ENCODE peak calls at places on chromosome 22, in nine cellular contexts. F is activated CD4-positive, alpha-beta T cell treated with anti-CD3 and anti-CD28 coated beads, Interleukin-2, amount 10 ng/mL, durations not matched to agents 7 days and 5 days; B is substantia nigra; W is epithelial cell of esophagus; Y is lung; G is EL; V is NCI-H2171 treated with DMSO at 0.1 percent for 48 hours; Z is Peyer's patch; H is effector CD4-positive, alpha-beta T cell. T is an unnamed sample.

GRCh38 chr22:45689195-45689594 is 17.6 kb downstream of the ATXN10 start:
- DNase-seq in F (no peak), B (no peak), W (no peak), Y (no peak), G (no peak), V (no peak), Z (no peak), H (no peak), T (no peak)

GRCh38 chr22:24106385-24107381 is 74.6 kb upstream of the SUSD2 start:
- DNase-seq in F (peak), B (no peak), W (no peak), Y (no peak), G (no peak), V (no peak), Z (no peak), H (peak), T (no peak)

GRCh38 chr22:41603873-41604332 is 14.3 kb upstream of the PMM1 start:
- DNase-seq in F (peak), B (no peak), W (no peak), Y (no peak), G (no peak), V (no peak), Z (no peak), H (peak), T (no peak)

GRCh38 chr22:48937032-48937639 is 890.5 kb downstream of the BRD1 start:
- DNase-seq in F (no peak), B (no peak), W (no peak), Y (no peak), G (no peak), V (no peak), Z (no peak), H (no peak), T (no peak)

GRCh38 chr22:35510481-35510934 is 30.1 kb upstream of the RASD2 start:
- DNase-seq in F (no peak), B (no peak), W (peak), Y (no peak), G (peak), V (no peak), Z (peak), H (no peak), T (no peak)

GRCh38 chr22:41261541-41262249 is 21.0 kb upstream of the CHADL start:
- DNase-seq in F (no peak), B (no peak), W (no peak), Y (no peak), G (no peak), V (no peak), Z (no peak), H (no peak), T (no peak)

GRCh38 chr22:23405366-23405851 is 174.7 kb downstream of the IGLL1 start:
- DNase-seq in F (no peak), B (no peak), W (no peak), Y (no peak), G (no peak), V (no peak), Z (peak), H (no peak), T (no peak)

GRCh38 chr22:47776329-47776728 is 1013.9 kb downstream of the TBC1D22A start:
- DNase-seq in F (no peak), B (no peak), W (no peak), Y (no peak), G (no peak), V (no peak), Z (no peak), H (no peak), T (no peak)

GRCh38 chr22:35708453-35708852 is 9.2 kb upstream of the APOL5 start:
- DNase-seq in F (no peak), B (no peak), W (no peak), Y (no peak), G (no peak), V (peak), Z (no peak), H (no peak), T (no peak)

GRCh38 chr22:22988785-22989184 is 81.5 kb upstream of the GNAZ start:
- DNase-seq in F (no peak), B (no peak), W (no peak), Y (no peak), G (no peak), V (no peak), Z (no peak), H (no peak), T (no peak)

GRCh38 chr22:19121631-19122142 is 525 bp downstream of the DGCR2 start:
- DNase-seq in F (peak), B (no peak), W (peak), Y (peak), G (peak), V (peak), Z (peak), H (peak), T (peak)

GRCh38 chr22:30763815-30764686 is 69.4 kb downstream of the OSBP2 start:
- DNase-seq in F (peak), B (no peak), W (peak), Y (peak), G (peak), V (peak), Z (no peak), H (peak), T (no peak)

GRCh38 chr22:26168934-26169311 is 339 bp upstream of the SEZ6L start:
- DNase-seq in F (no peak), B (peak), W (no peak), Y (no peak), G (no peak), V (peak), Z (no peak), H (no peak), T (no peak)

GRCh38 chr22:33418483-33418882 is 360.3 kb upstream of the SYN3 start:
- DNase-seq in F (no peak), B (no peak), W (no peak), Y (no peak), G (no peak), V (no peak), Z (no peak), H (no peak), T (no peak)

GRCh38 chr22:29096736-29097669 is 24.2 kb downstream of the KREMEN1 start:
- DNase-seq in F (no peak), B (no peak), W (peak), Y (no peak), G (no peak), V (peak), Z (no peak), H (no peak), T (no peak)

GRCh38 chr22:32794449-32795213 is 6.9 kb upstream of the TIMP3 start:
- DNase-seq in F (no peak), B (peak), W (no peak), Y (no peak), G (no peak), V (no peak), Z (no peak), H (no peak), T (no peak)

GRCh38 chr22:25372000-25372595 is 152.7 kb downstream of the CRYBB2 start:
- DNase-seq in F (no peak), B (no peak), W (no peak), Y (no peak), G (no peak), V (no peak), Z (no peak), H (no peak), T (no peak)

GRCh38 chr22:48974443-48975251 is 853.0 kb downstream of the BRD1 start:
- DNase-seq in F (no peak), B (no peak), W (no peak), Y (no peak), G (no peak), V (no peak), Z (no peak), H (no peak), T (no peak)

GRCh38 chr22:35835998-35836691 is 118.5 kb downstream of the APOL5 start:
- DNase-seq in F (no peak), B (no peak), W (peak), Y (peak), G (peak), V (peak), Z (no peak), H (no peak), T (peak)

GRCh38 chr22:37996515-37997246 is 12.3 kb upstream of the SOX10 start:
- DNase-seq in F (no peak), B (no peak), W (no peak), Y (no peak), G (no peak), V (peak), Z (peak), H (no peak), T (no peak)

GRCh38 chr22:47154621-47155081 is 392.2 kb downstream of the TBC1D22A start:
- DNase-seq in F (no peak), B (peak), W (peak), Y (no peak), G (peak), V (no peak), Z (no peak), H (no peak), T (peak)

GRCh38 chr22:49724030-49724892 is 103.4 kb downstream of the BRD1 start:
- DNase-seq in F (no peak), B (no peak), W (no peak), Y (no peak), G (no peak), V (peak), Z (no peak), H (peak), T (no peak)

GRCh38 chr22:31504282-31504681 is 7.9 kb downstream of the SFI1 start:
- DNase-seq in F (no peak), B (no peak), W (peak), Y (no peak), G (peak), V (no peak), Z (no peak), H (no peak), T (no peak)

GRCh38 chr22:29816539-29816938 is 21.5 kb downstream of the ASCC2 start:
- DNase-seq in F (no peak), B (no peak), W (no peak), Y (no peak), G (no peak), V (peak), Z (no peak), H (no peak), T (no peak)

GRCh38 chr22:46103181-46103580 is 47.1 kb upstream of the PPARA start:
- DNase-seq in F (no peak), B (no peak), W (no peak), Y (no peak), G (no peak), V (no peak), Z (no peak), H (no peak), T (no peak)

GRCh38 chr22:41699264-41700104 is at the start of gene MEI1:
- DNase-seq in F (peak), B (peak), W (peak), Y (peak), G (no peak), V (no peak), Z (peak), H (peak), T (peak)

GRCh38 chr22:38824587-38824986 is 19.2 kb downstream of the NPTXR start:
- DNase-seq in F (peak), B (peak), W (peak), Y (peak), G (peak), V (no peak), Z (peak), H (no peak), T (peak)

GRCh38 chr22:23075525-23076216 is 5.4 kb downstream of the GNAZ start:
- DNase-seq in F (no peak), B (no peak), W (no peak), Y (no peak), G (peak), V (no peak), Z (peak), H (no peak), T (no peak)

GRCh38 chr22:25551396-25551795 is 13.1 kb upstream of the GRK3 start:
- DNase-seq in F (no peak), B (no peak), W (no peak), Y (no peak), G (no peak), V (no peak), Z (no peak), H (no peak), T (no peak)

GRCh38 chr22:18999416-18999815 is 63.3 kb upstream of the PRODH start:
- DNase-seq in F (no peak), B (no peak), W (no peak), Y (no peak), G (no peak), V (no peak), Z (no peak), H (no peak), T (no peak)

GRCh38 chr22:24141586-24141985 is 39.7 kb upstream of the SUSD2 start:
- DNase-seq in F (peak), B (no peak), W (peak), Y (no peak), G (no peak), V (no peak), Z (no peak), H (no peak), T (no peak)

GRCh38 chr22:47059076-47059475 is 296.6 kb downstream of the TBC1D22A start:
- DNase-seq in F (no peak), B (no peak), W (no peak), Y (no peak), G (no peak), V (no peak), Z (peak), H (no peak), T (no peak)

GRCh38 chr22:17969732-17970131 is 54.6 kb downstream of the MICAL3 start:
- DNase-seq in F (no peak), B (no peak), W (peak), Y (no peak), G (peak), V (peak), Z (no peak), H (no peak), T (no peak)

GRCh38 chr22:23032681-23033080 is 37.6 kb upstream of the GNAZ start:
- DNase-seq in F (no peak), B (no peak), W (no peak), Y (no peak), G (no peak), V (no peak), Z (no peak), H (no peak), T (no peak)

GRCh38 chr22:44827666-44828065 is 75.3 kb downstream of the ARHGAP8 start:
- DNase-seq in F (no peak), B (no peak), W (no peak), Y (no peak), G (no peak), V (no peak), Z (no peak), H (no peak), T (no peak)